ENCODE peak calls at places on chromosomes 4 and X, in seven cellular contexts. D is SK-N-SH, S is HepG2, A is H1, B is HCT116, V is GM12878, H is K562. R is an unnamed sample.

GRCh38 chr4:185183622-185184281 is 20.0 kb downstream of the CFAP97 start:
- DNase-seq in D (peak), S (peak), A (peak), B (peak), V (no peak), H (peak), R (peak)

GRCh38 chr4:54100607-54101189 is 735 bp downstream of the GSX2 start:
- DNase-seq in D (peak), S (no peak), A (peak), B (no peak), V (no peak), H (no peak), R (no peak)

GRCh38 chrX:13843150-13843721 is 26.3 kb upstream of the GPM6B start:
- DNase-seq in D (no peak), S (no peak), A (no peak), B (no peak), V (no peak), H (no peak), R (no peak)

GRCh38 chr4:56674984-56675383 is 6.1 kb downstream of the HOPX start:
- DNase-seq in D (no peak), S (no peak), A (no peak), B (no peak), V (no peak), H (no peak), R (no peak)

GRCh38 chr4:41452484-41453225 is 85.3 kb upstream of the LIMCH1 start:
- DNase-seq in D (no peak), S (no peak), A (no peak), B (no peak), V (no peak), H (no peak), R (no peak)

GRCh38 chrX:144722307-144722706 is 525.0 kb upstream of the SPANXN1 start:
- DNase-seq in D (no peak), S (no peak), A (peak), B (no peak), V (no peak), H (no peak), R (no peak)

GRCh38 chrX:21934414-21934813 is 6.1 kb upstream of the SMS start:
- DNase-seq in D (no peak), S (no peak), A (no peak), B (no peak), V (no peak), H (no peak), R (peak)

GRCh38 chrX:155028192-155028591 is 1.5 kb downstream of the FUNDC2 start:
- DNase-seq in D (no peak), S (no peak), A (no peak), B (no peak), V (no peak), H (no peak), R (no peak)

GRCh38 chrX:41066969-41067368 is 18.3 kb upstream of the USP9X start:
- DNase-seq in D (no peak), S (no peak), A (no peak), B (no peak), V (no peak), H (no peak), R (no peak)

GRCh38 chr4:85152490-85152889 is 186.0 kb upstream of the WDFY3 start:
- DNase-seq in D (no peak), S (no peak), A (no peak), B (no peak), V (no peak), H (no peak), R (no peak)

GRCh38 chrX:40094900-40095587 is 2.7 kb downstream of the BCOR start:
- DNase-seq in D (peak), S (no peak), A (no peak), B (no peak), V (no peak), H (no peak), R (no peak)

GRCh38 chr4:14667624-14668295 is 334.5 kb upstream of the CPEB2 start:
- DNase-seq in D (no peak), S (no peak), A (no peak), B (no peak), V (no peak), H (no peak), R (peak)

GRCh38 chrX:12974217-12974796 is 603 bp upstream of the TMSB4X start:
- DNase-seq in D (peak), S (no peak), A (peak), B (no peak), V (no peak), H (peak), R (peak)

GRCh38 chr4:48683784-48684666 is 96.1 kb downstream of the FRYL start:
- DNase-seq in D (no peak), S (no peak), A (no peak), B (no peak), V (no peak), H (peak), R (no peak)

GRCh38 chr4:74682567-74683359 is 111.6 kb downstream of the BTC start:
- DNase-seq in D (no peak), S (peak), A (no peak), B (peak), V (no peak), H (peak), R (peak)

GRCh38 chr4:80307183-80307735 is 28.3 kb upstream of the CFAP299 start:
- DNase-seq in D (no peak), S (no peak), A (no peak), B (no peak), V (no peak), H (no peak), R (no peak)

GRCh38 chr4:127505203-127505602 is 127.6 kb upstream of the INTU start:
- DNase-seq in D (peak), S (no peak), A (no peak), B (no peak), V (no peak), H (no peak), R (no peak)

GRCh38 chr4:113232194-113232593 is 182.7 kb downstream of the ANK2 start:
- DNase-seq in D (no peak), S (no peak), A (no peak), B (no peak), V (no peak), H (no peak), R (no peak)

GRCh38 chr4:1293531-1293941 is 3.8 kb downstream of the MAEA start:
- DNase-seq in D (no peak), S (no peak), A (no peak), B (no peak), V (peak), H (no peak), R (no peak)

GRCh38 chr4:56641494-56642051 is 39.5 kb downstream of the HOPX start:
- DNase-seq in D (no peak), S (no peak), A (no peak), B (peak), V (no peak), H (no peak), R (no peak)

GRCh38 chr4:121256887-121257426 is 92.8 kb upstream of the TNIP3 start:
- DNase-seq in D (no peak), S (no peak), A (no peak), B (no peak), V (no peak), H (no peak), R (no peak)

GRCh38 chrX:48574270-48575266 is at the start of gene RBM3:
- DNase-seq in D (peak), S (peak), A (peak), B (peak), V (peak), H (peak), R (peak)

GRCh38 chr4:87219648-87220093 is 747 bp downstream of the KLHL8 start:
- DNase-seq in D (no peak), S (peak), A (no peak), B (no peak), V (no peak), H (peak), R (no peak)

GRCh38 chr4:2366252-2367192 is 51.9 kb downstream of the ZFYVE28 start:
- DNase-seq in D (no peak), S (no peak), A (no peak), B (no peak), V (no peak), H (no peak), R (no peak)

GRCh38 chr4:70269674-70270073 is 27.3 kb downstream of the CSN3 start:
- DNase-seq in D (peak), S (peak), A (no peak), B (peak), V (no peak), H (no peak), R (peak)

GRCh38 chr4:57405359-57405758 is 295.2 kb upstream of the IGFBP7 start:
- DNase-seq in D (peak), S (no peak), A (no peak), B (no peak), V (no peak), H (no peak), R (peak)

DNA sequence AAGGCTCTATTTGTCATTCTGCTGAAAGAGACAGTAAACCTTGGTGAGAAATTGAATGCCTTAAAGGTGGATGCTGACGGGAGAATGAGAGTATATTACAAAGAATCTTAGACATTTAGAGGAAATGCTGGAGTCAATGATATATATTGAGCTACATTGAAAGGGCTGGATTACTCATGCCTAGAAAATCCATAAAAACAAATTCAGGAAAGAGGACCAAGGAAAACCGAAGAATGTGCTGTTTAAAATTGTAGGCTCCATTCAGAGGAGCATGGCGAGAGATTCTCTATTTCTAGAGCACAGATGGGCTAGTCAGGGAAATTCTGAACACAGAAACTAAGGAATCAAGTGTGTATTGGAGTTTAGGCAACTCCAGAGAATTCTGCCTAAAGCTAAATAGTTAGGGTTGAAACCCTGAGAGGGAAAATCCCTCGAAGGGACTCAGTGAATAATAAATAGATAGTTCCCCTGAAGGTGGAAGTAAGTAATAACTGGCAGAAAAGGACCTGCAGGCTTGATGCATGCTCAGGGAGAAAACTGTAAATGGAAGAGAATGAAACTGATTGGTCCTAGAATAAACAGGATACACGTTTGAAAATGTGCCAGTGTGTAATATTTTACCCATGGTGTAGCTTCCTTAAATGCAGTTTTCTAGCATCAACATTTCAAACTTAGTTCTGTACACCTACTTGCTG is 1532.4 kb upstream of the TENM3 start:
- DNase-seq in D (no peak), S (no peak), A (no peak), B (no peak), V (no peak), H (no peak), R (no peak)
- TF ChIP-seq JUND in D (no peak), S (no peak), A (no peak), B (no peak), V (no peak), H (no peak), R (no peak)

DNA sequence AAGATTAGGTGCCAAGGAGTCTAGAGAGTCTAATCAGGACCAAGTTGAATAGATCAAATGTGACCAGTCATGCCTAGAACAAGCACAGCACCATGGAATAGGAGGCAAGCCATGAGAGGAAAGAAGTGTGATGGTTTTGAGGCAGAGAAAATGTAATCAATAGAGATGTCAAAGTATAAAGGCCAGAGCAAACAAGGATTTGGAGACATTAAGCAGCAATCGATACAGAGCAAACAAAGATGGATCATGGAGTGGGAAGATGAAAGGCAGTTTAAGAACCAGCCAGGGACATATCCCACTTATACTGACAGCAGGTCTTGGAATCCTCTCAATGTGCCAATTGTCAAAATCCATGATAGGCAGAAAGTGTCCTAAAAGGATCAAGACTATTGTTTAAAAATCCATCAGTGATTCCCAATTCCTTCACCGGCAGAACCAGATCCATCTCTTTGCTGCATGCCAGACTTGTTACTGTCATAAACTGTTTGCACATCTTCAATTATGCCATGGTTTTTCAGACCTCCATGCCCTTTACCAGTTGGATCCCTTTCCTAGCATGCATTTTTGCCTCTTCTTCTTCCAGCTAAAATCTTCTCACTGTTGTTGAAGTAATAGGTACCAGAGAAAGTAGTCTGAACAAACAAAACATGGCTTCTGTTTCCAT is 520.7 kb upstream of the ARX start:
- DNase-seq in D (no peak), S (peak), A (no peak), B (no peak), V (no peak), H (no peak), R (no peak)
- TF ChIP-seq JUND in D (no peak), S (no peak), A (no peak), B (no peak), V (no peak), H (no peak), R (no peak)

DNA sequence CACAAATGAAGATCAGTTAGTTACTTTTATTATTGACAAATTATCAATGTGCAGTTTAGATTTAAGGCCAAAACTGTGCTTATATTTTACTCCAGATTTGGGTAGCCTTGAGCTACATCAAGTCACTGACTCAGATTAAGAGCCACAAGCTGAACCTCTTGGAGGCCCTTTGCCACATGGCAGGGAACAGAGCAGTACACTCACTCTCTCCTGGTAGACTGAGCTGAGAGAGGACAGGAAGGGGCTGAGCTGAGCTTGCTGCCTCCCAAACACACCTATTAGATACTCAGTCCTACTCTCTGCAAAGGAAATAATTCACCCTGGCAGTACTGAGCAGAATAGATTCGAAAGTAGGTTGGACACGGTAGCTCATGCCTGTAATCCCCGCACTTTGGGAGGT is 7.8 kb downstream of the STAP1 start:
- DNase-seq in D (no peak), S (no peak), A (no peak), B (no peak), V (no peak), H (no peak), R (no peak)
- TF ChIP-seq JUND in D (no peak), S (no peak), A (no peak), B (no peak), V (no peak), H (no peak), R (no peak)

GRCh38 chrX:8731579-8732395 is at the start of gene ANOS1:
- DNase-seq in D (peak), S (no peak), A (peak), B (no peak), V (no peak), H (no peak), R (peak)
- TF ChIP-seq JUND in D (no peak), S (no peak), A (no peak), B (no peak), V (no peak), H (no peak), R (no peak)

GRCh38 chrX:95346854-95347253 is 1337.8 kb upstream of the DIAPH2 start:
- DNase-seq in D (no peak), S (peak), A (no peak), B (no peak), V (no peak), H (no peak), R (no peak)
- TF ChIP-seq JUND in D (no peak), S (no peak), A (no peak), B (no peak), V (no peak), H (no peak), R (no peak)

DNA sequence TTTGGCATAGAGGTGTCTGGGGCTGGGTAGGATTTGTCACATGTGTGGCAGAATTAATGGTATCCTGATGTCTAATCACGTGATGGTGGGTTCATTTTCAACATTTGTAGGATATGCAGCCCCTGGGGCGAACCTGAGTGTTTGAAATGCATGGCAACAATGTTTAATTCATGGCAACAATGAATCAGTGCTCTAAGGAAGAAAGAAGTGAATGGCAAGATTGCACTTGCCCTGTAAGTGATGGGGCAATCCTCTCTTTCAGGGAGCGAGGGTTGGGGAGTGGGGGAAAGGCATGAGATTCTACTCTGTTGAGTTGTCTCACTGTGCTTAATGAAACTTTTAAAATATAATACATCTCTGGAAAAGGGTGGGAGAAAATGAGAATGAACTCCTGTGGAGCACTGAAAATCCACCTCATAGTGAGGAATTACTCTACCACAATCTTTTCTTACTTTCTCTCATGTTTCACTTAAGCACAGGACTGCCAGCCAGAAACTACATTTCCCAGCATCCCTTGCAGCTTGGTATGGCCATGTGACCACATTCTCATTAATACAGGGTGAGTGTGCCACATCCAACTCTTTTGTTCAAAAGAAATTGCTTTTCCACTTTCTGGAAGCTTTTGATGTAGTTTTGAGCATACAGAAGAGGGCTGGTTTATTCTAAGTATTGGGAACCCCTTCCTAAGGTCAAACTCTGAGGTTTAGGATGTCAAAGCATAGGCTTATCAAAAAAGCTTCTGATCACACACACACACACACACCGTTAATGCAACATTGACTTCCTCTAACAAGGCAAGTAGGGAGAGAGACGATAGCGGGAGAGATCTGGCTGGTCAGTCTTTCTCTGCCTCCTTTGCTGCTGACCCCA is 64.0 kb upstream of the PGM2 start:
- DNase-seq in D (no peak), S (peak), A (no peak), B (peak), V (no peak), H (no peak), R (no peak)
- TF ChIP-seq JUND in D (no peak), S (no peak), A (no peak), B (no peak), V (no peak), H (no peak), R (no peak)

GRCh38 chrX:119757646-119757978 is 776 bp upstream of the SOWAHD start:
- DNase-seq in D (no peak), S (no peak), A (no peak), B (no peak), V (no peak), H (no peak), R (no peak)

GRCh38 chrX:119758682-119759332 is 419 bp downstream of the SOWAHD start:
- DNase-seq in D (peak), S (no peak), A (peak), B (no peak), V (no peak), H (peak), R (no peak)

GRCh38 chrX:119759333-119759766 is 962 bp downstream of the SOWAHD start:
- DNase-seq in D (peak), S (no peak), A (peak), B (no peak), V (no peak), H (no peak), R (no peak)

GRCh38 chrX:119756926-119757635 is 1.3 kb upstream of the SOWAHD start:
- DNase-seq in D (no peak), S (peak), A (no peak), B (no peak), V (no peak), H (no peak), R (no peak)

DNA sequence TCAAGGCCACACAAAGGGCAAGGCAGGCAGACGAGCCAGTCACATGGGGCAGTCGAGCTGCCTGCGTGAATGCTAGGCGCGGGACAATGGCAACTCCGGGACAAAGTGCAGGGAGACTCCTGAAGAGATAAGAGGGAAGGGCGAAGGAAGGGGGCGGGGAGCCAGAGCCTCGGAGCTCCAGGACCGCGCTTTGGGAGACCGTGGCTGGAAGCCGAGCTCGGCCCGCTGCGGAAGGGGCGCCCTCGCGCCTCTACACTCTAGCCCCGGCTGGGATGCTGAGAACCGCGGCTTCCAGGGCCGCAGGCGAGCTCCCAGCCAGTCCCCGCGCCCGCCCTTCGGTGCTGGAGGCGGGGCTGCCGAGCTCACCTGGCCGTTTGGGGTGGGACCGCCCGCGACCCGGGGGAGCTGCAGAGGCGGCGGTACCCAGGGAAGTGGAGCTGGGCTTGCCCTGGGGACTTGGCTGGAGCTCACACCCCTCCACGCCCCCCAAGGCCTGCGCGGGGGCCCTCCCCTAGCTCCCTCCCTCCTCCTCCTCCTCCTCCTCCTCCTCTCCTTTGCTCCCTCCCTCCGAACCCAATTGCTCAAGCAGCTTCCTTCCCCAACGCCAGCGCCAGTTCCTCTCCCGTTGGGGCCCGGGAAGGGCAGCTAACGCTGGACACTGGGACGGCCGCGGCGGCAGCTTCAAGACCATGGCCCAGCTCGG is at the start of gene SOWAHD:
- DNase-seq in D (peak), S (peak), A (peak), B (no peak), V (no peak), H (peak), R (peak)
- TF ChIP-seq JUND in D (no peak), S (no peak), A (no peak), B (no peak), V (no peak), H (no peak), R (no peak)

R was measured in T47D.